ENCODE peak calls at places on chromosomes 16 and 17, in four cellular contexts. T is NCI-H345, H is nephron progenitor cell, I is B cell. B is an unnamed sample.

GRCh38 chr16:4291699-4292098 is 18.9 kb upstream of the TFAP4 start:
- DNase-seq in I (no peak), T (no peak), H (no peak), B (no peak)

GRCh38 chr16:81804134-81804610 is 25.1 kb downstream of the PLCG2 start:
- DNase-seq in T (no peak), I (peak), H (no peak), B (no peak)

GRCh38 chr17:59751955-59752413 is 44.5 kb downstream of the VMP1 start:
- DNase-seq in H (no peak), I (no peak), T (no peak), B (no peak)

GRCh38 chr16:85699628-85700027 is 10.9 kb upstream of the GINS2 start:
- DNase-seq in H (no peak), T (no peak), I (no peak), B (peak)

GRCh38 chr16:78957328-78958100 is 643.0 kb downstream of the MAF start:
- DNase-seq in T (peak), H (no peak), I (no peak), B (no peak)

GRCh38 chr16:11743308-11744074 is 834 bp upstream of the TXNDC11 start:
- DNase-seq in T (no peak), I (no peak), H (no peak), B (no peak)

GRCh38 chr17:27244481-27245223 is 49.3 kb upstream of the WSB1 start:
- DNase-seq in H (peak), T (no peak), I (no peak), B (peak)

GRCh38 chr17:42276359-42276608 is at the start of gene STAT5B:
- DNase-seq in T (peak), H (peak), I (peak), B (peak)

GRCh38 chr16:57167951-57168350 is 17.9 kb downstream of the PSME3IP1 start:
- DNase-seq in H (no peak), I (no peak), T (no peak), B (peak)

GRCh38 chr17:49815761-49816281 is 27.3 kb downstream of the KAT7 start:
- DNase-seq in I (no peak), T (no peak), H (no peak), B (no peak)

GRCh38 chr17:44044092-44044491 is 22.4 kb downstream of the LSM12 start:
- DNase-seq in H (no peak), T (no peak), I (no peak), B (no peak)

GRCh38 chr16:23532448-23532847 is 22.2 kb upstream of the GGA2 start:
- DNase-seq in I (no peak), H (no peak), T (no peak), B (no peak)

GRCh38 chr16:12186774-12187335 is 210.3 kb downstream of the SNX29 start:
- DNase-seq in T (no peak), I (no peak), H (no peak), B (no peak)

GRCh38 chr17:28467456-28468025 is 5.9 kb upstream of the SLC13A2 start:
- DNase-seq in T (no peak), H (no peak), I (no peak), B (no peak)

GRCh38 chr17:17235212-17236174 is 1.5 kb downstream of the FLCN start:
- DNase-seq in I (no peak), H (no peak), T (peak), B (no peak)

GRCh38 chr16:72202014-72202413 is 30.1 kb upstream of the PMFBP1 start:
- DNase-seq in T (no peak), H (no peak), I (no peak), B (no peak)

GRCh38 chr16:68200120-68200783 is 35.7 kb downstream of the ESRP2 start:
- DNase-seq in T (no peak), H (no peak), I (no peak), B (peak)

GRCh38 chr17:73278465-73279453 is 17.1 kb upstream of the CPSF4L start:
- DNase-seq in T (peak), H (no peak), I (no peak), B (peak)

GRCh38 chr17:44217738-44218343 is 1.6 kb downstream of the UBTF start:
- DNase-seq in H (no peak), T (no peak), I (no peak), B (no peak)

GRCh38 chr17:17062866-17063265 is 20.6 kb downstream of the MPRIP start:
- DNase-seq in T (no peak), H (no peak), I (no peak), B (no peak)

GRCh38 chr16:35196313-35196712 is 1736.9 kb downstream of the TP53TG3F start:
- DNase-seq in I (no peak), T (no peak), H (no peak), B (no peak)

GRCh38 chr16:28596840-28597691 is at the start of gene SULT1A2:
- DNase-seq in H (peak), T (no peak), I (no peak), B (peak)

GRCh38 chr16:56190903-56191806 is at the start of gene GNAO1:
- DNase-seq in T (peak), H (peak), I (peak), B (peak)

GRCh38 chr17:41894791-41895331 is 23.9 kb downstream of the ACLY start:
- DNase-seq in T (no peak), I (no peak), H (no peak), B (no peak)

GRCh38 chr17:61723183-61723582 is 132.2 kb upstream of the NACA2 start:
- DNase-seq in I (no peak), H (no peak), T (no peak), B (no peak)

GRCh38 chr17:77371117-77371887 is 230.5 kb downstream of the SEC14L1 start:
- DNase-seq in H (peak), I (no peak), T (peak), B (peak)

GRCh38 chr17:73090396-73091202 is 1.9 kb downstream of the SLC39A11 start:
- DNase-seq in I (no peak), H (no peak), T (peak), B (no peak)

GRCh38 chr16:29876578-29877249 is 13.7 kb upstream of the CDIPT start:
- DNase-seq in T (no peak), I (no peak), H (peak), B (no peak)

GRCh38 chr16:9112166-9112843 is 20.9 kb downstream of the HAPSTR1 start:
- DNase-seq in I (no peak), T (no peak), H (no peak), B (peak)

GRCh38 chr17:17106716-17107115 is 64.5 kb downstream of the MPRIP start:
- DNase-seq in H (no peak), I (no peak), T (no peak), B (peak)

B was measured in cardiac muscle cell.